ENCODE peak calls at places on chromosomes 1 and 21, in six cellular contexts. E, N, I, H, X and R are unnamed samples.
A peak's percentile ranks its signal among the peaks of the same experiment; 100 is the strongest.

GRCh38 chr1:204520834-204521709 is 4.9 kb downstream of the MDM4 start:
- DNase-seq in H (peak; percentile 49), I (peak; percentile 87), X (no peak), E (peak; percentile 21), N (no peak), R (peak; percentile 46)

GRCh38 chr1:6445062-6445763 is 20.6 kb downstream of the ESPN start:
- DNase-seq in I (peak; percentile 41), N (peak; percentile 52), E (peak; percentile 31), H (peak; percentile 37), X (no peak), R (peak; percentile 46)

GRCh38 chr1:7956218-7957032 is 5.1 kb upstream of the PARK7 start:
- DNase-seq in X (no peak), N (no peak), H (peak; percentile 24), I (peak; percentile 75), E (no peak), R (no peak)

GRCh38 chr1:27374687-27375086 is at the start of gene FCN3:
- DNase-seq in H (no peak), E (no peak), X (no peak), I (no peak), N (no peak), R (no peak)

GRCh38 chr1:220186752-220187151 is 85.5 kb downstream of the RAB3GAP2 start:
- DNase-seq in N (no peak), E (no peak), X (no peak), H (no peak), I (no peak), R (no peak)

GRCh38 chr1:10663668-10664035 is 132.8 kb downstream of the CASZ1 start:
- DNase-seq in H (no peak), I (no peak), N (no peak), X (peak; percentile 52), E (no peak), R (no peak)

GRCh38 chr1:85464497-85465098 is 361 bp downstream of the DDAH1 start:
- DNase-seq in X (peak; percentile 68), E (peak; percentile 0), H (peak; percentile 59), N (peak; percentile 57), I (peak; percentile 87), R (no peak)

GRCh38 chr1:162035241-162035640 is 11.6 kb upstream of the OLFML2B start:
- DNase-seq in E (no peak), H (no peak), X (no peak), I (peak; percentile 68), N (no peak), R (no peak)

GRCh38 chr1:95384570-95384969 is 150.6 kb downstream of the RWDD3 start:
- DNase-seq in N (peak; percentile 78), I (peak; percentile 20), E (no peak), H (peak; percentile 3), X (no peak), R (no peak)

GRCh38 chr21:46431884-46432488 is 26.7 kb upstream of the DIP2A start:
- DNase-seq in N (no peak), I (no peak), H (no peak), X (no peak), E (no peak), R (no peak)

GRCh38 chr1:51316764-51317120 is 13.6 kb downstream of the TTC39A start:
- DNase-seq in X (no peak), N (no peak), H (no peak), E (no peak), I (peak; percentile 92), R (no peak)

GRCh38 chr1:168179411-168180147 is 817 bp downstream of the TIPRL start:
- DNase-seq in E (no peak), X (no peak), I (no peak), N (no peak), H (peak; percentile 14), R (no peak)

GRCh38 chr1:52786148-52786547 is 56.4 kb upstream of the ZYG11A start:
- DNase-seq in I (no peak), X (no peak), H (no peak), N (no peak), E (no peak), R (no peak)

GRCh38 chr1:212283741-212284140 is 1.5 kb upstream of the PPP2R5A start:
- DNase-seq in E (no peak), N (no peak), I (no peak), X (no peak), H (no peak), R (no peak)

GRCh38 chr21:30935889-30936168 is 54.4 kb upstream of the KRTAP11-1 start:
- DNase-seq in H (no peak), E (no peak), X (no peak), I (no peak), N (no peak), R (no peak)

GRCh38 chr1:169031566-169032224 is 74.8 kb upstream of the ATP1B1 start:
- DNase-seq in N (no peak), I (no peak), E (no peak), H (no peak), X (peak; percentile 52), R (no peak)

GRCh38 chr1:239913141-239913585 is 178.5 kb upstream of the FMN2 start:
- DNase-seq in I (no peak), E (no peak), N (no peak), H (no peak), X (no peak), R (no peak)

GRCh38 chr1:143699115-143699514 is 272.7 kb downstream of the FAM72C start:
- DNase-seq in E (no peak), X (no peak), H (no peak), N (no peak), I (no peak), R (no peak)

GRCh38 chr1:43363283-43363934 is 4.4 kb downstream of the ELOVL1 start:
- DNase-seq in X (no peak), N (no peak), E (no peak), I (no peak), H (no peak), R (no peak)

GRCh38 chr1:228830185-228830953 is 95.1 kb downstream of the RHOU start:
- DNase-seq in X (no peak), E (no peak), N (no peak), I (no peak), H (no peak), R (no peak)

GRCh38 chr1:187958207-187958606 is 1129.5 kb downstream of the PLA2G4A start:
- DNase-seq in X (no peak), N (no peak), E (no peak), I (no peak), H (no peak), R (no peak)

GRCh38 chr1:2101531-2101930 is 51.3 kb downstream of the PRKCZ start:
- DNase-seq in H (no peak), X (no peak), E (no peak), I (no peak), N (no peak), R (no peak)